ENCODE peak calls at places on chromosomes 7 and 10, in five cellular contexts. E, L, Q, T and N are unnamed samples.

GRCh38 chr7:10300557-10300956 is 673.1 kb upstream of the PHF14 start:
- DNase-seq in Q (no peak), E (no peak), L (no peak), T (no peak), N (no peak)

GRCh38 chr7:68176974-68177373 is 1180.3 kb downstream of the TYW1 start:
- DNase-seq in T (peak), Q (peak), L (peak), E (no peak), N (peak)

GRCh38 chr10:57849726-57850357 is 417.9 kb downstream of the IPMK start:
- DNase-seq in L (peak), E (no peak), T (peak), Q (no peak), N (no peak)

GRCh38 chr10:116973371-116973905 is 31.5 kb downstream of the SHTN1 start:
- DNase-seq in Q (no peak), T (no peak), L (peak), E (no peak), N (no peak)

GRCh38 chr7:158015403-158016116 is 572.1 kb downstream of the PTPRN2 start:
- DNase-seq in E (no peak), L (no peak), Q (no peak), T (no peak), N (no peak)

GRCh38 chr7:101162551-101163280 is 2.7 kb downstream of the VGF start:
- DNase-seq in Q (no peak), L (peak), T (peak), E (no peak), N (peak)

GRCh38 chr7:42237891-42238531 is 1.0 kb upstream of the GLI3 start:
- DNase-seq in E (no peak), Q (no peak), L (no peak), T (peak), N (no peak)

GRCh38 chr10:93873427-93874115 is 20.2 kb upstream of the SLC35G1 start:
- DNase-seq in L (peak), T (peak), E (no peak), Q (peak), N (peak)

GRCh38 chr7:3272691-3273141 is 28.3 kb upstream of the SDK1 start:
- DNase-seq in L (peak), E (peak), T (peak), Q (peak), N (no peak)

GRCh38 chr10:72483452-72483851 is 128.7 kb upstream of the DNAJB12 start:
- DNase-seq in Q (no peak), T (peak), L (peak), E (no peak), N (no peak)

GRCh38 chr10:62332406-62332805 is 41.8 kb upstream of the ZNF365 start:
- DNase-seq in L (no peak), E (no peak), T (no peak), Q (no peak), N (no peak)

GRCh38 chr10:21993360-21994001 is 10.0 kb downstream of the DNAJC1 start:
- DNase-seq in T (peak), E (no peak), L (peak), Q (no peak), N (no peak)

GRCh38 chr10:22573820-22574569 is 140.4 kb downstream of the PIP4K2A start:
- DNase-seq in Q (no peak), T (peak), E (no peak), L (peak), N (no peak)

GRCh38 chr10:102649770-102650654 is 5.7 kb downstream of the TRIM8 start:
- DNase-seq in Q (no peak), E (no peak), T (no peak), L (no peak), N (no peak)

GRCh38 chr10:79201706-79202105 is 132.9 kb downstream of the ZMIZ1 start:
- DNase-seq in T (no peak), E (no peak), L (no peak), Q (no peak), N (no peak)

GRCh38 chr10:22621726-22622125 is 92.7 kb downstream of the PIP4K2A start:
- DNase-seq in Q (no peak), L (no peak), T (no peak), E (no peak), N (no peak)

GRCh38 chr7:151087247-151088018 is 1.2 kb downstream of the AGAP3 start:
- DNase-seq in T (peak), E (no peak), L (peak), Q (no peak), N (no peak)

GRCh38 chr7:15750741-15751140 is 64.3 kb upstream of the MEOX2 start:
- DNase-seq in T (no peak), L (no peak), Q (no peak), E (no peak), N (no peak)

GRCh38 chr10:131915484-131915883 is 14.7 kb downstream of the PPP2R2D start:
- DNase-seq in L (no peak), T (no peak), E (no peak), Q (no peak), N (no peak)

GRCh38 chr7:48299580-48300169 is 128.4 kb downstream of the ABCA13 start:
- DNase-seq in E (peak), T (peak), L (peak), Q (peak), N (peak)

GRCh38 chr10:121375201-121375600 is 223.0 kb downstream of the FGFR2 start:
- DNase-seq in L (no peak), E (no peak), Q (no peak), T (no peak), N (no peak)

GRCh38 chr7:146002431-146003078 is 114.0 kb upstream of the CNTNAP2 start:
- DNase-seq in Q (peak), T (no peak), L (no peak), E (no peak), N (no peak)

GRCh38 chr7:139619367-139619657 is 95.8 kb downstream of the CLEC2L start:
- DNase-seq in E (peak), T (peak), Q (peak), L (no peak), N (no peak)

GRCh38 chr7:99031496-99031895 is 112.4 kb downstream of the SMURF1 start:
- DNase-seq in Q (no peak), E (no peak), L (no peak), T (no peak), N (no peak)

GRCh38 chr7:55086413-55087201 is 67.8 kb downstream of the EGFR start:
- DNase-seq in T (peak), E (peak), L (peak), Q (peak), N (no peak)

GRCh38 chr7:119733480-119733879 is 539.5 kb upstream of the KCND2 start:
- DNase-seq in E (no peak), T (peak), Q (no peak), L (peak), N (no peak)

GRCh38 chr10:23779287-23779686 is 340.4 kb downstream of the OTUD1 start:
- DNase-seq in Q (no peak), L (peak), T (peak), E (no peak), N (no peak)

GRCh38 chr7:4948402-4948801 is 10.6 kb downstream of the MMD2 start:
- DNase-seq in L (no peak), Q (no peak), T (no peak), E (no peak), N (no peak)

GRCh38 chr7:130309986-130310385 is 17.0 kb downstream of the CPA4 start:
- DNase-seq in L (no peak), Q (no peak), E (no peak), T (no peak), N (no peak)

GRCh38 chr10:48800283-48800675 is 115.6 kb downstream of the WDFY4 start:
- DNase-seq in Q (no peak), T (no peak), L (no peak), E (no peak), N (no peak)

GRCh38 chr10:71396084-71396713 is 521 bp upstream of the CDH23 start:
- DNase-seq in E (no peak), L (no peak), Q (no peak), T (no peak), N (no peak)

GRCh38 chr7:23232966-23233365 is 13.6 kb upstream of the GPNMB start:
- DNase-seq in Q (no peak), L (no peak), T (no peak), E (no peak), N (no peak)

GRCh38 chr10:132610071-132610701 is 72.6 kb downstream of the INPP5A start:
- DNase-seq in L (no peak), T (no peak), Q (no peak), E (no peak), N (no peak)